ENCODE peak calls at places on chromosomes 1 and 21, in five cellular contexts. W is substantia nigra, P is sigmoid colon, K is dorsolateral prefrontal cortex, X is GM23338. Z is an unnamed sample.

GRCh38 chr1:217617120-217617519 is 13.8 kb downstream of the GPATCH2 start:
- DNase-seq in W (no peak), P (no peak), K (no peak), X (no peak), Z (no peak)

GRCh38 chr1:53614231-53615021 is 124.5 kb downstream of the GLIS1 start:
- DNase-seq in W (no peak), P (peak), K (peak), X (peak), Z (no peak)

GRCh38 chr1:235712812-235713211 is 63.2 kb upstream of the GNG4 start:
- DNase-seq in W (no peak), P (no peak), K (no peak), X (no peak), Z (no peak)

GRCh38 chr21:14241322-14241721 is 25.4 kb downstream of the RBM11 start:
- DNase-seq in W (no peak), P (no peak), K (no peak), X (no peak), Z (no peak)

GRCh38 chr1:90387825-90388224 is 329.3 kb downstream of the BARHL2 start:
- DNase-seq in W (no peak), P (no peak), K (no peak), X (no peak), Z (no peak)

GRCh38 chr1:234659538-234659937 is 49.6 kb upstream of the IRF2BP2 start:
- DNase-seq in W (no peak), P (no peak), K (no peak), X (no peak), Z (no peak)

GRCh38 chr21:42540396-42540795 is 26.7 kb downstream of the SLC37A1 start:
- DNase-seq in W (no peak), P (no peak), K (peak), X (no peak), Z (no peak)

GRCh38 chr1:228664399-228664914 is 70.8 kb upstream of the RHOU start:
- DNase-seq in W (peak), P (peak), K (peak), X (peak), Z (no peak)

GRCh38 chr1:174534789-174535188 is 87.0 kb downstream of the GPR52 start:
- DNase-seq in W (no peak), P (no peak), K (no peak), X (no peak), Z (peak)

GRCh38 chr1:95034506-95034905 is 38.2 kb downstream of the ALG14 start:
- DNase-seq in W (no peak), P (no peak), K (no peak), X (no peak), Z (no peak)

GRCh38 chr21:35150562-35151226 is 101.6 kb upstream of the RUNX1 start:
- DNase-seq in W (no peak), P (no peak), K (no peak), X (no peak), Z (no peak)

GRCh38 chr21:21246007-21246406 is 247.8 kb downstream of the NCAM2 start:
- DNase-seq in W (no peak), P (no peak), K (no peak), X (no peak), Z (no peak)

GRCh38 chr1:21238141-21238800 is 52.0 kb downstream of the ECE1 start:
- DNase-seq in W (no peak), P (no peak), K (no peak), X (no peak), Z (no peak)

GRCh38 chr1:14599173-14599754 is 779 bp downstream of the KAZN start:
- DNase-seq in W (no peak), P (no peak), K (peak), X (peak), Z (no peak)

GRCh38 chr1:168482106-168482505 is 61.7 kb downstream of the XCL2 start:
- DNase-seq in W (no peak), P (no peak), K (no peak), X (peak), Z (no peak)

GRCh38 chr1:156167536-156167935 is 14.2 kb downstream of the SEMA4A start:
- DNase-seq in W (no peak), P (no peak), K (no peak), X (no peak), Z (no peak)

GRCh38 chr21:15080504-15080903 is 15.7 kb upstream of the NRIP1 start:
- DNase-seq in W (no peak), P (no peak), K (no peak), X (no peak), Z (no peak)

GRCh38 chr1:110672753-110673108 is 2.0 kb downstream of the KCNA3 start:
- DNase-seq in W (no peak), P (no peak), K (no peak), X (no peak), Z (no peak)

GRCh38 chr1:234601217-234602017 is 8.6 kb downstream of the IRF2BP2 start:
- DNase-seq in W (no peak), P (no peak), K (no peak), X (peak), Z (no peak)

GRCh38 chr1:178209935-178210334 is 116.0 kb downstream of the RASAL2 start:
- DNase-seq in W (no peak), P (no peak), K (no peak), X (no peak), Z (no peak)

DNA sequence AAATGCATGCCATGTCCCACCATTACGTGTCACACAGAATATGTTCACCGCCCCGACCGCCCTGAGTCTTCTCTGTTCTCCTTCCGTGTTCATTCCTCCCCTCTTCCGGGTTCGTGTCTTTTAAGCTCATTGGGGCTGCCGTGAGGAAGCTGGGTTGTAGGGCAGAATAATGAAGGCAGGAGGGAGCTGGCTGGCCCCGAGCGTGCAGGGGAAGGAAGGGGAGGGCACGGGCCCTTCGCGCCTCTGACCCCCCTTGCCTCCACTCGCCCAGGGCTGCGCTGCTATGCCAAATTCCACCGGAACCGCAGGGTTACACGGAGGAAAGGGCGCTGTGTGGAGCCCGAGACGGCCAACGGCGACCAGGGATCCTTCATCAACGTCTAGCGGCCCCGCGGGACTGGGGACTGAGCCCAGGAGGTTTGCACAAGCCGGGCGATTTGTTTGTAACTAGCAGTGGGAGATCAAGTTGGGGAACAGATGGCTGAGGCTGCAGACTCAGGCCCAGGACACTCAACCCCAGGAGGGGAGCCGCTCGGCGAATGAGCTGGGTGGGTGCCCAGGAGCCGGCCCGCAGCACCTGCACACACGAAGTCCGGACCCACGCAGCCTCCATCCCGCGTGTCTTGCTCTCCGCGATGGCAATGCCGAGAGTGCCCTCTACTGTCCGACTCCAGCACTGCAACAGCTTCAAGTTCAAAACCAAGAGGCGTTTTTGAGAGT is 16.5 kb upstream of the AGTRAP start:
- DNase-seq in W (peak), P (peak), K (peak), X (peak), Z (no peak)
- H3K27ac ChIP-seq in W (peak), P (peak), K (no peak), X (peak), Z (no peak)

GRCh38 chr1:17551755-17552234 is 12.3 kb downstream of the ARHGEF10L start:
- DNase-seq in W (peak), P (no peak), K (no peak), X (no peak), Z (no peak)

GRCh38 chr1:17553970-17554369 is 14.5 kb downstream of the ARHGEF10L start:
- DNase-seq in W (no peak), P (no peak), K (no peak), X (no peak), Z (peak)

GRCh38 chr1:17547271-17547670 is 7.8 kb downstream of the ARHGEF10L start:
- DNase-seq in W (peak), P (no peak), K (no peak), X (peak), Z (no peak)

GRCh38 chr1:17549384-17549783 is 9.9 kb downstream of the ARHGEF10L start:
- DNase-seq in W (no peak), P (no peak), K (no peak), X (no peak), Z (no peak)

GRCh38 chr1:17550684-17551584 is 11.4 kb downstream of the ARHGEF10L start:
- DNase-seq in W (no peak), P (no peak), K (no peak), X (peak), Z (no peak)
- H3K27ac ChIP-seq in W (no peak), P (peak), K (no peak), X (peak), Z (peak)

DNA sequence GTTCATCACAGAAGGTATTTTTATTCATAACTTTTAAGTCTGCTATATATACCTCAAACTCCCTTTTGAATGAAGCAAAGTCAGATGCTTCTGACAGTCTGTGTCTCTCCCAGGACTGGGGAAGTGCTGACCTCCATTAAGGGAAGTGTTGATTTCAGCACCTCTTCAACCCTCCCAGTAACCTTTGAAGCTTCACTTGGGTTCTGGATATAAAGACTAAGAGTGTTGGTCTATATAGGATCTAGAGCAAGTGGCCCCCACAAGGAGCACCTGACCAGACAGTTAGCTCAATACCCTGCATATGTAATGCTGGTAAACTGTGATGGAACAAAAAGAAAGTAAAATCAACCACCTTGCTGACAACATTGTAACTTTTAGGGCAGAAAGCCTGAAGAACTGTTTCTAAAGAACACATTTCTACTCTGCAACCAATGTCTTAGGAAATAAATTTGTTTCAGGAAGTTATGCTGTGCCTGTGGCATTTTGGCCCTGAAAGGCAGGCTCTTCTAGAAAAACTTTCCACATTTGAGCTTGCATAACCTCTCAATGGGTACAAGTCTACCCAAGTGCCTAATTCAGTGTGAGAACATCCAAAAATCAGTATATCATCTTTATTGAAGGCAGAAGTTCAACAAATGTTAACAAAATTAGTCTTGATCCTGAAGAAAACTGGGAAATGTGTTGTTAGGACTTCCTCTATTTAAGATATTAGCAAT is 865 bp upstream of the PTPN22 start:
- DNase-seq in W (no peak), P (no peak), K (no peak), X (no peak), Z (no peak)
- H3K27ac ChIP-seq in W (no peak), P (peak), K (no peak), X (no peak), Z (no peak)

GRCh38 chr1:93848352-93848883 is 30.6 kb downstream of the DNTTIP2 start:
- DNase-seq in W (no peak), P (no peak), K (no peak), X (no peak), Z (no peak)
- H3K27ac ChIP-seq in W (peak), P (peak), K (peak), X (no peak), Z (peak)

GRCh38 chr1:17377325-17377953 is 5.4 kb downstream of the PADI6 start:
- DNase-seq in W (no peak), P (no peak), K (no peak), X (peak), Z (peak)
- H3K27ac ChIP-seq in W (no peak), P (no peak), K (no peak), X (no peak), Z (no peak)

DNA sequence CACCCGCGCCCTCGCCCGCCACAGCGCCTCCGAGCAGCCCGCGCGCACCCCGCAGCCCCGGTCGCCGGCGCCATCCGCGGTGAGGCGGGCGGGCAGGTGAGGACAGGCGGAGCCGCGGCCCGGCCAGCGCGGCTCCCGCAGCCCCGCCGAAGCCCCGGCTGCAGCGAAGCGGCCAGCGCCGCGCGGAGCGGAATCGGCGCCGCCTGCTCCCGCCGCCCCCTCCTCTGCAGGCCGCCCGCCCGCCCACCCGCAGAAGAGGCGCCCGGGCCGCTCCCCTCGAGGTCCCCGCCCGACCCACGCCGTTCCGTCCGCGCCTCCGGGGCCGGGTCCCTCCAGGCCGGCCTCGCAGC is 1.3 kb downstream of the PRDM16 start:
- DNase-seq in W (no peak), P (no peak), K (no peak), X (no peak), Z (no peak)
- H3K27ac ChIP-seq in W (no peak), P (peak), K (no peak), X (no peak), Z (no peak)

DNA sequence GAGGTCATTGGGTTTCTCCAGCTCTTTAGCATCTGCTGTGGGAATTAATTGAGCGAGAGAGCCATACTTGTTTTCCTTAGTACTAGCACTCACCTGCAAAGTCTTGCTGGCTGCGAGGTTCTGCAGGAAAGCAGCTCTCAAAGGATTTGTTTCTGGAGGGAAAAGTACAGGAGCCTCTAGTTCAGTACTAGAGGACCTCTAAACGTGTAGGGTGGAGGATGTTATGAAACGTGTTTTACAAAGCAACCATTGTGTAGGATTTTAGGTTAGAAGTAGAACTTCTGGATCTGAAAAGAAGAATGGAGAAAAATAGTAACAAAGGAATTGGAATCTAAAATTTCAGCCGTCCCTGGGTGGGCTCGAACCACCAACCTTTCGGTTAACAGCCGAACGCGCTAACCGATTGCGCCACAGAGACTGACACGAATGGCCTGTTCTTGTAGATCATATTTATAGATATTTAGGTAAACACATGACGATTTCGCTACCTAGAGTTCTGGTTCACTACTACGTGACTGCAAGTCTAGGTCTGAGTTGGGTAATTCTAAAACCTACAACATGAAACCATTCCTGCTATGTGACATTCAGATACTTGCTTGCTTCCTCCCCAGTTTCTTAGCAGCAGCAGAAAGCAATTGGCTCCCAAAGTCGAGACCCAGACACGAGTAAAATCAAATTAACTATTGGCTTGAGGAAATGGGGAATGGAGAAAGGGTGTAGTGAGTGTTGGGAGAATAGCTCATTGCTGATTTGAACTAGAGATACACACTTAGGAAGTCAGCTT is 60.2 kb upstream of the CFAP126 start:
- DNase-seq in W (no peak), P (no peak), K (no peak), X (peak), Z (no peak)
- H3K27ac ChIP-seq in W (no peak), P (no peak), K (no peak), X (peak), Z (no peak)

Z was measured in epithelial cell of prostate.